ENCODE peak calls at places on chromosomes 1 and 21, in six cellular contexts. M, O, Z, J, L and I are unnamed samples.
A peak's percentile ranks its signal among the peaks of the same experiment; 100 is the strongest.

GRCh38 chr1:82453511-82454185 is 652.9 kb downstream of the ADGRL2 start:
- DNase-seq in Z (no peak), O (no peak), L (no peak), M (no peak), J (no peak), I (no peak)

GRCh38 chr1:33365560-33365997 is 44.7 kb upstream of the A3GALT2 start:
- DNase-seq in J (no peak), O (no peak), L (no peak), M (no peak), Z (no peak), I (no peak)

GRCh38 chr1:192747305-192747704 is 61.5 kb upstream of the RGS2 start:
- DNase-seq in Z (no peak), M (no peak), L (no peak), J (no peak), O (no peak), I (no peak)

GRCh38 chr1:174974711-174975111 is 25.0 kb upstream of the CACYBP start:
- DNase-seq in J (no peak), Z (no peak), O (no peak), M (no peak), L (no peak), I (no peak)

GRCh38 chr1:231274119-231274825 is 33.3 kb downstream of the GNPAT start:
- DNase-seq in J (no peak), M (no peak), L (no peak), O (no peak), Z (no peak), I (no peak)

GRCh38 chr1:109091196-109092193 is 931 bp downstream of the TMEM167B start:
- DNase-seq in M (no peak), J (peak; percentile 54), O (no peak), Z (peak; percentile 37), L (no peak), I (peak; percentile 12)

GRCh38 chr1:31926252-31926651 is 11.9 kb downstream of the PTP4A2 start:
- DNase-seq in O (no peak), Z (no peak), L (no peak), J (no peak), M (no peak), I (no peak)

GRCh38 chr1:211633523-211633843 is 41.9 kb downstream of the NEK2 start:
- DNase-seq in Z (no peak), L (no peak), J (no peak), M (no peak), O (no peak), I (no peak)

GRCh38 chr1:75202751-75203150 is 68.6 kb downstream of the LHX8 start:
- DNase-seq in O (no peak), M (no peak), J (no peak), Z (no peak), L (no peak), I (no peak)

GRCh38 chr1:16163882-16164820 is 8.3 kb upstream of the EPHA2 start:
- DNase-seq in O (no peak), J (no peak), L (no peak), M (no peak), Z (no peak), I (no peak)

GRCh38 chr1:91335607-91336006 is 69.0 kb downstream of the HFM1 start:
- DNase-seq in O (no peak), Z (no peak), J (no peak), M (no peak), L (no peak), I (no peak)

GRCh38 chr1:98107256-98107655 is 186.4 kb upstream of the DPYD start:
- DNase-seq in J (no peak), M (no peak), L (no peak), O (no peak), Z (no peak), I (no peak)

GRCh38 chr21:28111151-28111619 is 881.5 kb downstream of the LTN1 start:
- DNase-seq in O (no peak), Z (peak; percentile 39), M (no peak), J (no peak), L (no peak), I (no peak)

GRCh38 chr1:230972855-230973271 is 5.8 kb downstream of the TTC13 start:
- DNase-seq in M (no peak), J (no peak), O (no peak), L (no peak), Z (peak; percentile 31), I (no peak)

GRCh38 chr1:77514871-77515776 is 167.3 kb downstream of the ZZZ3 start:
- DNase-seq in Z (no peak), L (no peak), J (peak; percentile 83), M (no peak), O (peak; percentile 24), I (no peak)

GRCh38 chr1:53517821-53518352 is 58.7 kb downstream of the DMRTB1 start:
- DNase-seq in M (no peak), L (no peak), O (no peak), J (no peak), Z (no peak), I (no peak)

GRCh38 chr1:201020647-201021332 is 2.7 kb downstream of the KIF21B start:
- DNase-seq in M (peak; percentile 85), L (no peak), Z (no peak), O (no peak), J (peak; percentile 84), I (no peak)

GRCh38 chr1:24418898-24419628 is 3.5 kb downstream of the NIPAL3 start:
- DNase-seq in L (peak; percentile 67), M (no peak), J (peak; percentile 36), Z (peak; percentile 67), O (no peak), I (peak; percentile 87)

GRCh38 chr1:28010979-28011378 is 51.2 kb downstream of the XKR8 start:
- DNase-seq in M (no peak), J (no peak), Z (no peak), O (no peak), L (no peak), I (no peak)

GRCh38 chr1:225835752-225836151 is 25.8 kb downstream of the EPHX1 start:
- DNase-seq in L (no peak), Z (no peak), O (no peak), M (peak; percentile 56), J (no peak), I (no peak)

GRCh38 chr1:215636258-215636965 is 69.3 kb downstream of the KCTD3 start:
- DNase-seq in M (no peak), O (no peak), J (no peak), Z (peak; percentile 31), L (no peak), I (peak; percentile 10)

GRCh38 chr1:27556781-27557595 is 47.0 kb downstream of the AHDC1 start:
- DNase-seq in L (peak; percentile 87), Z (peak; percentile 92), O (peak; percentile 77), J (peak; percentile 96), M (peak; percentile 90), I (peak; percentile 87)

GRCh38 chr1:212247179-212247721 is 38.0 kb upstream of the PPP2R5A start:
- DNase-seq in Z (no peak), L (no peak), M (no peak), J (no peak), O (no peak), I (no peak)

GRCh38 chr21:43801006-43801783 is 11.8 kb downstream of the RRP1 start:
- DNase-seq in Z (no peak), O (no peak), M (peak; percentile 74), J (no peak), L (no peak), I (no peak)

GRCh38 chr1:232339077-232339476 is 290.9 kb downstream of the SIPA1L2 start:
- DNase-seq in M (no peak), J (no peak), O (no peak), Z (no peak), L (no peak), I (no peak)

GRCh38 chr1:234260578-234260977 is 112.7 kb upstream of the COA6 start:
- DNase-seq in L (no peak), Z (no peak), M (no peak), O (no peak), J (no peak), I (no peak)

GRCh38 chr1:225651872-225652725 is 824 bp downstream of the ENAH start:
- DNase-seq in Z (no peak), J (peak; percentile 65), L (no peak), M (no peak), O (no peak), I (peak; percentile 34)

GRCh38 chr1:106268070-106268469 is 788.4 kb upstream of the PRMT6 start:
- DNase-seq in O (no peak), L (no peak), J (peak; percentile 27), Z (no peak), M (no peak), I (no peak)

GRCh38 chr1:248924696-248925532 is 18.9 kb downstream of the PGBD2 start:
- DNase-seq in J (peak; percentile 69), M (peak; percentile 74), L (no peak), O (peak; percentile 40), Z (peak; percentile 25), I (no peak)

GRCh38 chr1:100152271-100152670 is 19.3 kb downstream of the TRMT13 start:
- DNase-seq in O (no peak), J (no peak), M (no peak), L (no peak), Z (no peak), I (no peak)

GRCh38 chr1:65687435-65688214 is 105.1 kb upstream of the PDE4B start:
- DNase-seq in M (peak; percentile 90), J (peak; percentile 80), Z (peak; percentile 90), L (peak; percentile 85), O (peak; percentile 43), I (peak; percentile 77)

DNA sequence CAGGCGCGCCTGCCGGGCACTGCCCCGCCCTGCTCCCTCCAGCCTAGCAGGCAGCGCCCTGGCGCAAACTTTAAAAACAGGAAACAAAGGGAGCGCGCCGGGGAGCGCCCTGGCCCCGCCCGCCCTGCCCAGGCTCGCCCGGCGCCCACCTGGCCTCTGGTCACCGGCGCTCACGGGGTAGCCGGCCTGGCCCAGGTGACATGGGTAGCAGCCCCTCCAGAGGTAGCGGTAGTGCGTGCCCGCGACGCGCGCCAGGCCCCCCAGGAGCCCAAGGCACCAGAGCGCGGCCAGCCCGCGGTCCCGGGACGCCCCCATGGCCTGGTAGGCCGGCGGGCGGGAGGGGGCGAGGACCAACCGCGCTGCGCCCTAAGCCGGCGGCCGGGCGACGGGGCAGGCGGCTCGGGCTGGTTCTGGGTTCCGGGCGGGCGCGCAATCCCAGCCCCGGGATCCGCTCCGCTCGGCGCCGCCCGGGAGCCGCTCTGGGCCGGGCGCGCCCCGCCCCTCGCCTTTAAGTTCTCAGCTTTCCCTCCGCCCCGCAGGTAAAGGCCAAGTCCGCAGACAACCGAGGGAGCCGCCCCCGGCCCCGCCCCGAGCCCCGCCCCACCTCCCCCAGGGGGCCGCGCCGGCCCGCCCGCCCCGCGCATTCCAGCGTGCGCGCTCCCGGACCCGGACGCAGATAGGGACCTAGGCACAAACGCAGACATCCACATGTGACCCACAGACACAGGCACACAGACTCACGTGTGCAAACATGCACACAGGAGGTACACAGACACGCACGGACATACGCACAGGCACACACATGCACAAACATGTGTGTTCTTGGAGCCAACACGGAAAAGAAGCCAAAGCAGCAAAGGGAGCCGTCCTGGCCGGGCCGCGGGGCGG is 76.7 kb downstream of the ARHGEF16 start:
- DNase-seq in M (peak; percentile 92), Z (peak; percentile 81), L (peak; percentile 89), J (peak; percentile 94), O (peak; percentile 61), I (peak; percentile 91)
- TF ChIP-seq POLR2AphosphoS5 in M (peak; percentile 57), Z (no peak), L (no peak), J (peak; percentile 56), O (peak; percentile 85), I (peak; percentile 64)

GRCh38 chr1:218692808-218693207 is 347.7 kb downstream of the TGFB2 start:
- DNase-seq in J (no peak), O (no peak), M (no peak), Z (no peak), L (no peak), I (no peak)
- TF ChIP-seq POLR2AphosphoS5 in J (no peak), O (no peak), M (no peak), Z (no peak), L (no peak), I (no peak)

GRCh38 chr1:203267347-203267846 is 37.9 kb upstream of the BTG2 start:
- DNase-seq in L (peak; percentile 84), Z (peak; percentile 90), M (peak; percentile 90), O (peak; percentile 77), J (peak; percentile 97), I (peak; percentile 92)
- TF ChIP-seq POLR2AphosphoS5 in L (peak; percentile 44), Z (no peak), M (peak; percentile 24), O (peak; percentile 51), J (no peak), I (peak; percentile 86)

GRCh38 chr1:246005067-246005466 is 502.0 kb downstream of the SMYD3 start:
- DNase-seq in M (no peak), J (no peak), O (no peak), L (no peak), Z (no peak), I (no peak)
- TF ChIP-seq POLR2AphosphoS5 in M (no peak), J (no peak), O (no peak), L (no peak), Z (no peak), I (no peak)